ENCODE peak calls at places on chromosomes 16 and 17, in ten cellular contexts. Z is neural progenitor cell; M is activated CD8-positive, alpha-beta memory T cell treated with anti-CD3 and anti-CD28 coated beads, Interleukin-2, amount 10 ng/mL, durations not matched to agents 7 days and 5 days; N is fibroblast of the aortic adventitia; O is fibroblast of lung; I is heart right ventricle; S is activated T-helper 1 cell treated with anti-CD3 and anti-CD28 coated beads, Interleukin-2, amount 50 U/mL, for 16 hours; K is stimulated activated CD8-positive, alpha-beta memory T cell treated with anti-CD3 and anti-CD28 coated beads, Interleukin-7, amount 100 ng/mL, for 4 hours; L is NCI-H446 treated with DMSO at 0.1 percent for 48 hours; G is WTC11. V is an unnamed sample.

GRCh38 chr17:21297597-21297996 is 13.1 kb downstream of the MAP2K3 start:
- DNase-seq in Z (peak), M (no peak), N (no peak), O (no peak), I (no peak), S (no peak), K (no peak), L (no peak), G (peak), V (no peak)

GRCh38 chr17:75009139-75009724 is 3.2 kb upstream of the MRPL58 start:
- DNase-seq in Z (no peak), M (no peak), N (no peak), O (no peak), I (no peak), S (no peak), K (no peak), L (no peak), G (no peak), V (peak)

GRCh38 chr17:20935740-20936139 is 107.1 kb downstream of the USP22 start:
- DNase-seq in Z (no peak), M (no peak), N (peak), O (peak), I (no peak), S (no peak), K (no peak), L (no peak), G (no peak), V (peak)

GRCh38 chr16:55842369-55843104 is 9.6 kb upstream of the CES1 start:
- DNase-seq in Z (peak), M (no peak), N (peak), O (peak), I (no peak), S (no peak), K (no peak), L (no peak), G (no peak), V (peak)

GRCh38 chr17:60168654-60169053 is 18.9 kb downstream of the CA4 start:
- DNase-seq in Z (no peak), M (no peak), N (no peak), O (no peak), I (no peak), S (no peak), K (no peak), L (no peak), G (no peak), V (no peak)

GRCh38 chr16:69761983-69762842 is at the start of gene WWP2:
- DNase-seq in Z (peak), M (peak), N (peak), O (peak), I (peak), S (peak), K (peak), L (peak), G (peak), V (peak)

GRCh38 chr17:13704333-13704732 is 102.6 kb upstream of the HS3ST3A1 start:
- DNase-seq in Z (no peak), M (no peak), N (peak), O (peak), I (no peak), S (no peak), K (no peak), L (no peak), G (no peak), V (peak)

GRCh38 chr16:29943846-29944669 is 17.8 kb upstream of the TMEM219 start:
- DNase-seq in Z (peak), M (no peak), N (peak), O (peak), I (no peak), S (no peak), K (no peak), L (no peak), G (peak), V (peak)

GRCh38 chr16:30166202-30166902 is 17.1 kb upstream of the CORO1A start:
- DNase-seq in Z (no peak), M (peak), N (no peak), O (no peak), I (no peak), S (no peak), K (no peak), L (no peak), G (no peak), V (no peak)

GRCh38 chr16:3999479-3999868 is 116.8 kb downstream of the ADCY9 start:
- DNase-seq in Z (peak), M (no peak), N (peak), O (peak), I (peak), S (no peak), K (no peak), L (no peak), G (peak), V (peak)

GRCh38 chr17:41614098-41614497 is 1.5 kb upstream of the KRT16 start:
- DNase-seq in Z (no peak), M (no peak), N (no peak), O (no peak), I (no peak), S (no peak), K (no peak), L (no peak), G (no peak), V (no peak)

V was measured in EL.